ENCODE peak calls at places on chromosome 3, in seven cellular contexts. Z is neuronal stem cell, A is IMR-90, K is mesendoderm, L is H9, B is mesenchymal stem cell, C is H1. W is an unnamed sample.

GRCh38 chr3:194631696-194632095 is 1.5 kb downstream of the TMEM44 start:
- DNase-seq in Z (no peak), A (no peak), K (no peak), L (no peak), B (peak; percentile 4), C (no peak), W (no peak)

GRCh38 chr3:43071313-43071893 is 34.5 kb downstream of the POMGNT2 start:
- DNase-seq in Z (no peak), A (no peak), K (peak; percentile 54), L (peak; percentile 59), B (no peak), C (peak; percentile 77), W (peak; percentile 5)

GRCh38 chr3:43870844-43871626 is 180.3 kb downstream of the ABHD5 start:
- DNase-seq in Z (no peak), A (no peak), K (peak; percentile 46), L (peak; percentile 23), B (no peak), C (peak; percentile 17), W (no peak)

GRCh38 chr3:13528217-13528801 is 20.6 kb upstream of the FBLN2 start:
- DNase-seq in Z (peak; percentile 46), A (no peak), K (peak; percentile 96), L (peak; percentile 87), B (peak; percentile 37), C (no peak), W (peak; percentile 43)

GRCh38 chr3:20700702-20701101 is 514.7 kb upstream of the SGO1 start:
- DNase-seq in Z (no peak), A (no peak), K (no peak), L (no peak), B (no peak), C (no peak), W (no peak)

GRCh38 chr3:25338158-25338725 is 89.8 kb upstream of the RARB start:
- DNase-seq in Z (no peak), A (no peak), K (peak; percentile 92), L (no peak), B (no peak), C (no peak), W (no peak)

GRCh38 chr3:35081902-35082301 is 557.4 kb upstream of the ARPP21 start:
- DNase-seq in Z (no peak), A (no peak), K (no peak), L (no peak), B (no peak), C (no peak), W (no peak)

GRCh38 chr3:107216711-107217110 is 160.5 kb upstream of the CCDC54 start:
- DNase-seq in Z (no peak), A (peak; percentile 91), K (no peak), L (no peak), B (peak; percentile 89), C (no peak), W (no peak)

GRCh38 chr3:194255252-194256039 is 95.7 kb downstream of the CPN2 start:
- DNase-seq in Z (no peak), A (no peak), K (peak; percentile 60), L (no peak), B (peak; percentile 92), C (peak; percentile 46), W (peak; percentile 37)

GRCh38 chr3:156448300-156448699 is 106.6 kb downstream of the SSR3 start:
- DNase-seq in Z (no peak), A (peak; percentile 47), K (peak; percentile 76), L (peak; percentile 64), B (peak; percentile 59), C (peak; percentile 57), W (no peak)

GRCh38 chr3:57484563-57484962 is 59.6 kb downstream of the DNAH12 start:
- DNase-seq in Z (no peak), A (no peak), K (no peak), L (no peak), B (no peak), C (no peak), W (no peak)

GRCh38 chr3:177498037-177498857 is 301.0 kb upstream of the TBL1XR1 start:
- DNase-seq in Z (no peak), A (peak; percentile 52), K (peak; percentile 19), L (no peak), B (no peak), C (no peak), W (no peak)

GRCh38 chr3:38588276-38588971 is 61.1 kb downstream of the SCN5A start:
- DNase-seq in Z (no peak), A (no peak), K (no peak), L (peak; percentile 15), B (no peak), C (peak; percentile 32), W (no peak)

GRCh38 chr3:165939141-165939540 is 101.9 kb upstream of the BCHE start:
- DNase-seq in Z (no peak), A (no peak), K (no peak), L (no peak), B (no peak), C (no peak), W (no peak)

GRCh38 chr3:25096536-25096935 is 331.5 kb upstream of the RARB start:
- DNase-seq in Z (no peak), A (no peak), K (no peak), L (no peak), B (no peak), C (no peak), W (no peak)

GRCh38 chr3:182713743-182714517 is 79.4 kb upstream of the ATP11B start:
- DNase-seq in Z (no peak), A (peak; percentile 79), K (peak; percentile 88), L (no peak), B (peak; percentile 73), C (no peak), W (peak; percentile 22)

GRCh38 chr3:48595526-48596121 is 495 bp upstream of the COL7A1 start:
- DNase-seq in Z (no peak), A (peak; percentile 86), K (peak; percentile 86), L (peak; percentile 71), B (peak; percentile 97), C (peak; percentile 59), W (peak; percentile 68)

GRCh38 chr3:57556459-57557087 is 499 bp downstream of the PDE12 start:
- DNase-seq in Z (no peak), A (no peak), K (no peak), L (no peak), B (no peak), C (peak; percentile 60), W (peak; percentile 52)

GRCh38 chr3:85864896-85865295 is 906.1 kb downstream of the CADM2 start:
- DNase-seq in Z (no peak), A (no peak), K (peak; percentile 39), L (no peak), B (no peak), C (no peak), W (no peak)

GRCh38 chr3:14862303-14862660 is 43.5 kb downstream of the FGD5 start:
- DNase-seq in Z (no peak), A (no peak), K (no peak), L (no peak), B (no peak), C (no peak), W (no peak)

GRCh38 chr3:14863324-14864100 is 44.8 kb downstream of the FGD5 start:
- DNase-seq in Z (no peak), A (no peak), K (peak; percentile 46), L (peak; percentile 51), B (no peak), C (no peak), W (no peak)

GRCh38 chr3:14861031-14861430 is 42.3 kb downstream of the FGD5 start:
- DNase-seq in Z (no peak), A (no peak), K (no peak), L (no peak), B (no peak), C (no peak), W (no peak)

GRCh38 chr3:14862661-14863230 is 44.0 kb downstream of the FGD5 start:
- DNase-seq in Z (no peak), A (no peak), K (no peak), L (no peak), B (no peak), C (no peak), W (no peak)

GRCh38 chr3:14861451-14862302 is 42.9 kb downstream of the FGD5 start:
- DNase-seq in Z (no peak), A (no peak), K (no peak), L (no peak), B (no peak), C (no peak), W (no peak)
- H3K23ac ChIP-seq in Z (no peak overlapping the region), A (no peak overlapping the region), K (no peak overlapping the region), L (no peak overlapping the region), B (no peak overlapping the region), C (no peak overlapping the region), W (no peak overlapping the region)

DNA sequence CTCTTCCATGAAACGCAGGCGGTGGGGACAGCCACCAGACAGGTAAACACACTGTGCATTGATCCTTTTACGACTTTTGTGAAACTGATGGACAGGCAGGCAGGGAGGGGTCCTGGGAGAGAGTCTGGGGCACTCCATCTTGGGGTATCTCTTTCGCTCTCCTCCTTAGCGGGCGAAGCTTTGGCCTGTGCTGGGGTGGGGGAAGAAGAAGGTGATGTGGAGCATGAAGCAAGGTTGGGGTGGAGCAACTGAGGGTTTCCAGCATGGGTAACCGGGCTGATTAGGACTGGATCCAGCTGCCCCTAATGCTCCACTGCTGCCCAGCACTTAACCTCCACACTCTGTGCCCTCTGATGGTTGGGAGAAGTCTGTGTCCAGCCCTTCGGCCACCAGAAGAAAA is 25.6 kb downstream of the MUC20 start:
- DNase-seq in Z (no peak), A (no peak), K (no peak), L (no peak), B (no peak), C (no peak), W (no peak)
- H3K23ac ChIP-seq in Z (no peak overlapping the region), A (no peak overlapping the region), K (no peak overlapping the region), L (no peak overlapping the region), B (no peak overlapping the region), C (no peak overlapping the region), W (no peak overlapping the region)

DNA sequence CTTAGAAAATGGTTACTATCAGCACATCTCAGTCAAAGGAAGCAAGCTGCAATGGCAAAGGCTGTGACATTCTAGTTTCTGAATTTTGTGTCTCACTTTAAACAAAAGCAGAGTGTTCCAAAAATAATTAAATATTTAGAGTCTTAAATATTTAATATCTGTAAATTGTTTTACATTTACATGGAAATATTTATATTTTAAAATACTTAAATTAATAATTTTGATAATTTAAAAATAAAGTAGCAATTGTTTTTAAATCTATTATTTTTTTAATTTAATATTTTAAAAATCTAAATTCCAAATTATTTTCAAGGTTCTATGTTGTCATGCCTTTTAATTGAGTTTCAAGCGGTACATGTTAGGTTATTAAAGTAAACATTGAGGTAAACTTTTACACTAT is 843.1 kb downstream of the ROBO1 start:
- DNase-seq in Z (no peak), A (no peak), K (no peak), L (no peak), B (no peak), C (no peak), W (no peak)
- H3K23ac ChIP-seq in Z (no peak overlapping the region), A (no peak overlapping the region), K (no peak overlapping the region), L (no peak overlapping the region), B (no peak overlapping the region), C (no peak overlapping the region), W (no peak overlapping the region)

GRCh38 chr3:29525254-29525881 is 244.5 kb downstream of the RBMS3 start:
- DNase-seq in Z (no peak), A (peak; percentile 18), K (no peak), L (no peak), B (peak; percentile 54), C (no peak), W (no peak)
- H3K23ac ChIP-seq in Z (no peak overlapping the region), A (no peak overlapping the region), K (no peak overlapping the region), L (no peak overlapping the region), B (no peak overlapping the region), C (no peak overlapping the region), W (no peak overlapping the region)